ENCODE peak calls at places on chromosomes 3 and 15, in seven cellular contexts. D is IMR-90, H is tibial nerve, W is esophagus muscularis mucosa, E is gastrocnemius medialis, I is Peyer's patch, A is breast epithelium. T is an unnamed sample.

GRCh38 chr3:100548053-100548452 is 55.6 kb downstream of the TMEM45A start:
- DNase-seq in D (no peak), H (no peak), W (no peak), E (no peak), I (no peak), A (no peak), T (no peak)

GRCh38 chr15:66741646-66742045 is 39.6 kb downstream of the SMAD6 start:
- DNase-seq in D (no peak), H (no peak), W (no peak), E (no peak), I (peak; percentile 15), A (no peak), T (no peak)

GRCh38 chr3:128080323-128080898 is 28.2 kb downstream of the SEC61A1 start:
- DNase-seq in D (peak; percentile 98), H (no peak), W (no peak), E (no peak), I (no peak), A (no peak), T (peak; percentile 52)

GRCh38 chr3:160444411-160444810 is 5.2 kb downstream of the TRIM59 start:
- DNase-seq in D (no peak), H (no peak), W (no peak), E (no peak), I (no peak), A (no peak), T (no peak)

GRCh38 chr3:12869025-12869695 is 27.8 kb upstream of the RPL32 start:
- DNase-seq in D (no peak), H (peak; percentile 46), W (no peak), E (no peak), I (peak; percentile 70), A (no peak), T (no peak)

GRCh38 chr3:188153498-188153948 is 434 bp upstream of the LPP start:
- DNase-seq in D (peak; percentile 97), H (peak; percentile 74), W (peak; percentile 95), E (peak; percentile 82), I (peak; percentile 84), A (no peak), T (peak; percentile 93)

GRCh38 chr15:69713726-69714559 is 261.3 kb downstream of the RPLP1 start:
- DNase-seq in D (no peak), H (no peak), W (no peak), E (no peak), I (no peak), A (no peak), T (no peak)

GRCh38 chr15:78680416-78681068 is 39.5 kb upstream of the CHRNB4 start:
- DNase-seq in D (no peak), H (no peak), W (no peak), E (no peak), I (no peak), A (no peak), T (no peak)

GRCh38 chr3:197302696-197303341 is 4.4 kb upstream of the DLG1 start:
- DNase-seq in D (peak; percentile 52), H (no peak), W (no peak), E (no peak), I (no peak), A (no peak), T (no peak)

DNA sequence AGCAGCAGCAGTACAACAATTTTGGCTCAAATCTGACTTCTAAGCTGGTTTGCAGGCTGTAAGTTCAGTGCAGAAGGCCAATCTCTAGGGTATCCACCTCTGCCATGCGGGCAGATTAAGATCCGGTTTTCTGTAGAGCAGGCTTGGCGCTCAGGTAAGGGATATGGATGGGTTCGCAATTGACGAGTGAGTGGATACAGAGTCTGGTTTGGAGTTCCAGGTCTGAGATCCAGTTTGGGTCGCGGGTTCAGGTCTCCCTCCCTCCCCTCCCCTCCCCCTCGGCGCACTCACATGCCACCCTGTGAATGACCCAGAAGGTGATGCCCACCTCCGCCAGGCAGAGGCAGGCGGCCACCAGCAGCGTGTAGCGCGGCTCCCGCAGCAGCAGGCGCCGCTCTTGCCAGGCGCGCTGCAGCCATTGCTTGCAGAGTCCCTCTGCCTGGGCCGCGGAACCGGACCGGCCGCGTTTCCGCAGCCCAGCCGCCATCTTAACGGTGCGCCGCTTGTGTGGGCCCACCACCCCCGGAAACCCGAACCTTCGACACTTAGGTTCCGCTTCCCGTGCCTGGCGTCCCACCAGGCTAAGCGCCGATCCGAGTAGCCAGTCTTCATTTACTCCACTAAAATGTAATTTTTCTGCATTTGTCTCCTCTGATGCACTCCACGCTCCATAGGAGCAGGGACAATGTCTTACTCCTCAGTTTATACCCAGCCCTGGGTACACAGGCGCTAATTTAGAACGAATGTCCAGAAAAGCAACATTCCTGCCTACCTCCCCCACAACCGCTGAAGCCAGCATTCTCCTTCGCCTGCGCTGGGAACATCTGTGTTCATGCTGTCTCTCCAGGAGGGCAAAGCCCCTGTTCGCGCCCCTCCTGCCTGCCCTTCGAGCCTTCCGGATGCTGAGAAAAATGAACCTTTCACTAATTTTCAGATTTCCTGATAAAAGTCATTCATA is at the start of gene ALG3:
- DNase-seq in D (peak; percentile 87), H (peak; percentile 84), W (no peak), E (peak; percentile 76), I (peak; percentile 87), A (peak; percentile 85), T (peak; percentile 82)
- TF ChIP-seq POLR2A in D (peak; percentile 77), H (peak; percentile 28), W (peak; percentile 5), E (peak; percentile 50), I (peak; percentile 54), A (no peak), T (peak; percentile 92)

GRCh38 chr15:75043509-75044257 is 20.3 kb downstream of the PPCDC start:
- DNase-seq in D (peak; percentile 100), H (peak; percentile 96), W (peak; percentile 99), E (peak; percentile 92), I (peak; percentile 75), A (peak; percentile 77), T (peak; percentile 32)
- TF ChIP-seq POLR2A in D (peak; percentile 37), H (peak; percentile 52), W (no peak), E (no peak), I (no peak), A (no peak), T (no peak)

DNA sequence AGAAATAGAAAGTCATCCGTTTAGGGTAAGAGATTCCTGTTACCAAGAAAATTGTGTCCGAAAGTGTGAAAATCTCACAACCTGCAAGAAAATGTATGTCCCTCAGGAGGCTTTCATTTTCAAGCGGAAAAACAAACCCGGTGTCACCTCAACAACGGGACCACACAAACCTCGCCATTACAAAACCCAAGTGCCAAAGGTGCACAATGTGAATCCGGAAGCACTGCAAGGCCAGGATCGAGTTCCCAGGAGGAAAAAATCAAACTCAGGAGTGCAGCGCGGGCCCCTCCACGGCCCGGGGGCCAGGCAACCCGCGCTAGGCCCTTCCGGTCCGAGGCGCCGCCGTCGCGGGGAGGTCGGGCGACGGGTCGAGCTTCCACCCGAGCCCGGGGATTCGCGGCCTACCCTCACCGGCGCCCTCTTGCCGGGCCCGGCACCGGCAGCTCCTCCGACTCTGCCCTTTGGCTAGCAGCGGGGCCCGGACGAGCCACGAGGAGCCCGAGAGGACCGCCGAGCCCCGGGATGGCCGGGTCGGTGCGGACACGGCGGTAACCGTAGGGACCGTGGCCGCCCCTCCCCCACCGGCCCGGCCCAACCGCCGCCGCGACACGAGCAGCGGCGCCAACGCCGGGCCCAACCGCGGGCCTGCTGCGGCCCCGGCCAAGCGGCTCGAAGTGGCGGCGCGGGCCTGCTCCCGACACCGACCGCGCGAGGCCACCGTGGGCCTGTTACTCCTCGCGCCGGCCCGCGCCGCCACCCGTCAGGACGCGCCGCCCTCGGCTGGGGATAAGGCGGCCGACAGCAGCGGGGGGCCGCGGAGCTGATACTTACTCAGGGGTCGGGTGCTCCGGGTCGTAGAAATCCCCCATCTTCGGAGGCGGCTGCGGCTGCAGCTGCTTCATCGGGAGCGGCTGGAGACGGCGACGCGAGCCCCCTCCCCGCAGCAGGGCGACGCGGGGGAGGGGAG is 607 bp downstream of the SETD2 start:
- DNase-seq in D (peak; percentile 27), H (peak; percentile 13), W (no peak), E (peak; percentile 36), I (peak; percentile 77), A (no peak), T (peak; percentile 38)
- TF ChIP-seq POLR2A in D (no peak), H (no peak), W (no peak), E (no peak), I (no peak), A (no peak), T (peak; percentile 34)

DNA sequence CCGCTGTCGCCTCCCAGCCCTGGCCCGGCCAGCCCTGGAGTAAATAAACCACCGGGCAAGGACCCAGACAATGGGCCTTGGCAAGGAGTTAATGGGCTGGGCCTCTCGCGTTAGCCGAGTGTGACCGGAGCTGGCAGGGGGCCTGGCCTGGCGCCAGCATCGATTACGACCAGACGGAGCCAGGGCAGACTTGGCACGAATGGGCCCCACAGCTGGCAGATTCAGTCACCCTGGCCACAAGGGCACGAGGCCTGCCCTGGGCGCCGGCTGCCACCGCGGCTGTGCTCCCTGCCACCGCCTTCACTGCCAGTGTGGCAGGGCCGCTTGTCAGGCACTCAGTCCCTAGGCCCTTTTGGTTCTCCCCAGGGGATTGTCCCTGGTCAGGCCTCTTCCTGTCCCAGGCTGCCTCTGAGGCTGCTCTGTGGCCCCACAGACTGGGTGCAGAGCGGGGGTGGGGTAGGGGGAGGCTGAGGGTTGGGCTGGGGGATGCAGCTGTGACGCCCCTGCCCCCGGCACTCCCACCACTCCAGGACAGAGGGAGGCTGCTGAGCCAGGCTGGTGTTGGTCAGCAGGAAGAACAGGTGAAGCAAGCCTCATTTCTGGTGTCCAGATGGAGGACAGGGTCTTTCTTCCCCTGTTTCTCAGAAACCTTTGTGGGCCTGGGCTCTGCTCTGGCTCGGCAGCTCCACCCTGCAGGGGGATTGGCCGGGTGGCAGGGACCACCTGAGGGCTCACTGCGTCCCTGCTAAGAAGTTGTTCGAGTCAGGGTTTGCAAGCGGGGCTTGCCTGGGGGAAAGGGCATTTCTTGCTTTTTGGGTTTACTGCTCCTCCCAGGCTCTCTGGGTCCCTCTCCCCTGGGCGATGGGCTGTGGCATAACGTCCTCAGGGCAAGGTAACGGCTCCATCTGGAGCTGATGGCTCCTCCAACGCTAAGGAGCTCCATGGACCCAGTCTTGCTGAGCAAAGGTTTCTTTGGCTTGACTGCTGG is 30.5 kb upstream of the SRP14 start:
- DNase-seq in D (no peak), H (peak; percentile 52), W (peak; percentile 93), E (peak; percentile 98), I (peak; percentile 94), A (peak; percentile 99), T (peak; percentile 88)
- TF ChIP-seq POLR2A in D (no peak), H (peak; percentile 16), W (no peak), E (no peak), I (peak; percentile 20), A (no peak), T (no peak)

T was measured in H54.